ENCODE peak calls at places on chromosomes 16 and 17, in eight cellular contexts. I is thoracic aorta, M is dorsolateral prefrontal cortex, U is HCT116, C is type B pancreatic cell, O is body of pancreas, Q is Caco-2, H is BJ. V is an unnamed sample.

GRCh38 chr16:51553910-51554309 is 402.8 kb upstream of the SALL1 start:
- DNase-seq in O (no peak), H (no peak), M (no peak), I (no peak), C (no peak), Q (no peak), U (no peak), V (no peak)

GRCh38 chr16:85550422-85551318 is 62.5 kb upstream of the GSE1 start:
- DNase-seq in U (no peak), C (no peak), M (no peak), I (no peak), O (no peak), H (no peak), Q (no peak), V (no peak)

GRCh38 chr16:75494696-75495601 is at the start of gene CHST6:
- DNase-seq in Q (peak), O (no peak), H (no peak), I (no peak), C (no peak), M (peak), U (no peak), V (peak)

GRCh38 chr17:73744411-73744810 is 100.2 kb upstream of the SDK2 start:
- DNase-seq in I (no peak), U (no peak), H (no peak), O (no peak), Q (no peak), C (no peak), M (no peak), V (no peak)

GRCh38 chr16:82947675-82948074 is 320.9 kb downstream of the CDH13 start:
- DNase-seq in M (no peak), I (no peak), U (no peak), O (no peak), Q (no peak), H (no peak), C (no peak), V (no peak)

GRCh38 chr17:73642659-73643011 is 1.6 kb downstream of the SDK2 start:
- DNase-seq in M (no peak), Q (no peak), I (no peak), U (no peak), O (no peak), H (no peak), C (no peak), V (no peak)

GRCh38 chr16:85491798-85492616 is 121.1 kb upstream of the GSE1 start:
- DNase-seq in I (peak), C (no peak), U (peak), M (peak), H (peak), O (peak), Q (peak), V (no peak)

GRCh38 chr17:17606416-17607000 is 15.0 kb upstream of the PEMT start:
- DNase-seq in I (no peak), O (no peak), H (no peak), U (no peak), C (no peak), Q (no peak), M (no peak), V (no peak)

GRCh38 chr17:27554152-27554551 is 76.8 kb upstream of the LGALS9 start:
- DNase-seq in H (no peak), U (no peak), M (no peak), O (no peak), C (no peak), I (no peak), Q (no peak), V (no peak)

GRCh38 chr17:56184650-56185049 is 31.4 kb downstream of the ANKFN1 start:
- DNase-seq in M (no peak), C (no peak), U (no peak), Q (no peak), H (no peak), O (no peak), I (no peak), V (no peak)

GRCh38 chr17:7668482-7668881 is 17.8 kb downstream of the ATP1B2 start:
- DNase-seq in O (no peak), H (no peak), M (no peak), U (no peak), I (no peak), C (no peak), Q (no peak), V (no peak)

GRCh38 chr17:38710603-38710962 is 5.5 kb downstream of the MLLT6 start:
- DNase-seq in C (no peak), H (no peak), O (no peak), M (no peak), I (no peak), Q (no peak), U (no peak), V (no peak)

GRCh38 chr17:59558039-59558438 is 7.4 kb upstream of the DHX40 start:
- DNase-seq in U (no peak), H (no peak), Q (no peak), O (no peak), I (no peak), M (no peak), C (no peak), V (no peak)

GRCh38 chr16:71927383-71927782 is 32.1 kb downstream of the IST1 start:
- DNase-seq in H (peak), M (no peak), U (peak), O (peak), Q (no peak), C (no peak), I (peak), V (peak)

GRCh38 chr16:77234611-77235010 is 35.4 kb downstream of the SYCE1L start:
- DNase-seq in O (no peak), H (no peak), M (no peak), I (no peak), Q (no peak), C (no peak), U (no peak), V (no peak)

GRCh38 chr17:9195961-9196668 is 174.8 kb downstream of the NTN1 start:
- DNase-seq in H (no peak), M (no peak), C (no peak), I (no peak), U (no peak), Q (peak), O (no peak), V (no peak)

GRCh38 chr16:24537474-24538337 is 1.7 kb upstream of the RBBP6 start:
- DNase-seq in O (no peak), M (no peak), U (peak), H (no peak), I (no peak), Q (no peak), C (no peak), V (no peak)

DNA sequence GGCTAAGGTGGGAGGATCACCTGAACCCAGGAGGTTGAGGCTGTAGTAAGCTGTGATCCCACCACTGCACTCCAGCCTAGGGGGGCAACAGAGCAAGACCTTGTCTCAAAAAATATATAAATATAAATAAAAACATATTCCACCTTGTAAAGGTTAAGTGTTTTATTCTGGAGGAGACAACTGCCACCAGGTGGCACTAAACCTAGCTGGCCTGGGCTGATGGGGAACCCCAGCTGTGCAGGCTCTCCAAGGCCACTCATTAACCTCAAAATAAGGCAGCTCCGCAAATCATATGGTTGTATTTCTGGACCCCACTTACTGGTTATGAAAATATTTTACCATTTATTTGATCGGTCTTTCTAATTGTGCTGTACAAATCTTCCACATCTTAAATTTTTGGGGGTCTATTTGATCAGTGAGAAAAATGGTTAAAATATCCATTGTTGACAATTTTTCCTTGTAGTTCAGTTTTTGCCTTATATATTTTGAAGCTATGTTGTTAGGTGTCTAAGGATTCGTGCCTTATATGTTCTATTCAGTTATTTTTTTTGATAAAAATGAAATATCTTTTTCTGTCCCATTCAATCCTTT is 8.5 kb upstream of the ICAM2 start:
- DNase-seq in C (peak), I (no peak), H (no peak), Q (peak), M (peak), U (peak), O (peak), V (peak)
- TF ChIP-seq CTCF in C (peak), I (peak), H (peak), Q (peak), M (peak), U (peak), O (peak), V (peak)

GRCh38 chr17:79485399-79485985 is 125.4 kb downstream of the RBFOX3 start:
- DNase-seq in C (no peak), O (no peak), I (no peak), H (no peak), M (peak), U (no peak), Q (no peak), V (no peak)

GRCh38 chr17:79487149-79487548 is 123.7 kb downstream of the RBFOX3 start:
- DNase-seq in U (no peak), O (no peak), C (no peak), H (no peak), Q (no peak), I (no peak), M (peak), V (no peak)

GRCh38 chr17:79484600-79485398 is 126.1 kb downstream of the RBFOX3 start:
- DNase-seq in Q (no peak), C (no peak), U (no peak), H (no peak), O (no peak), I (no peak), M (peak), V (no peak)

GRCh38 chr17:79483842-79484241 is 127.0 kb downstream of the RBFOX3 start:
- DNase-seq in C (no peak), U (no peak), M (no peak), H (no peak), O (no peak), I (no peak), Q (no peak), V (no peak)

GRCh38 chr17:79485991-79486390 is 124.9 kb downstream of the RBFOX3 start:
- DNase-seq in I (no peak), Q (no peak), C (no peak), U (no peak), O (no peak), H (no peak), M (peak), V (no peak)
- TF ChIP-seq CTCF in I (no peak), Q (no peak), C (no peak), U (no peak), O (no peak), H (no peak), M (no peak), V (no peak)

GRCh38 chr17:77281024-77281903 is 140.5 kb downstream of the SEC14L1 start:
- DNase-seq in Q (peak), C (no peak), I (no peak), M (peak), O (peak), U (no peak), H (no peak), V (peak)
- TF ChIP-seq CTCF in Q (peak), C (peak), I (no peak), M (no peak), O (peak), U (peak), H (no peak), V (peak)

GRCh38 chr16:1965610-1966009 is 984 bp upstream of the RPS2 start:
- DNase-seq in M (no peak), O (no peak), C (no peak), H (no peak), U (no peak), I (no peak), Q (no peak), V (no peak)

GRCh38 chr16:1961651-1962067 is 2.3 kb downstream of the NDUFB10 start:
- DNase-seq in M (no peak), I (no peak), H (no peak), U (no peak), O (no peak), C (no peak), Q (no peak), V (no peak)

GRCh38 chr16:1966460-1966859 is at the start of gene RNF151:
- DNase-seq in M (no peak), I (no peak), H (no peak), C (no peak), O (no peak), U (no peak), Q (no peak), V (no peak)

GRCh38 chr16:1964506-1965471 is at the start of gene RPS2:
- DNase-seq in U (peak), Q (peak), H (peak), C (peak), I (peak), O (peak), M (peak), V (peak)

GRCh38 chr16:1964046-1964505 is 550 bp downstream of the RPS2 start:
- DNase-seq in I (no peak), C (no peak), H (no peak), Q (peak), U (no peak), O (peak), M (no peak), V (no peak)
- TF ChIP-seq CTCF in I (no peak), C (no peak), H (peak), Q (no peak), U (peak), O (peak), M (no peak), V (no peak)

V was measured in mesothelial cell of epicardium.